ENCODE peak calls at places on chromosomes 16 and 17, in four cellular contexts. T is HS-27A, A is T-helper 9 cell, E is NCI-H2081. W is an unnamed sample.

GRCh38 chr17:76013377-76013932 is 12.8 kb downstream of the CDK3 start:
- DNase-seq in E (no peak), A (no peak), T (no peak), W (no peak)

GRCh38 chr17:78127240-78127887 is 1.2 kb downstream of the TMC6 start:
- DNase-seq in T (no peak), A (peak), E (no peak), W (no peak)

GRCh38 chr16:27860091-27860490 is 203.4 kb downstream of the GSG1L start:
- DNase-seq in T (no peak), A (no peak), E (no peak), W (no peak)

GRCh38 chr17:82710499-82711232 is 5.8 kb upstream of the FN3KRP start:
- DNase-seq in T (no peak), A (no peak), E (no peak), W (no peak)

GRCh38 chr16:50844840-50845239 is 103.0 kb downstream of the CYLD start:
- DNase-seq in E (no peak), T (no peak), A (no peak), W (no peak)

GRCh38 chr17:69733171-69734014 is 318.9 kb downstream of the MAP2K6 start:
- DNase-seq in A (no peak), E (no peak), T (peak), W (peak)

GRCh38 chr16:1082952-1083675 is 10.6 kb downstream of the SSTR5 start:
- DNase-seq in E (no peak), A (no peak), T (no peak), W (peak)

GRCh38 chr16:57541754-57542435 is 548 bp upstream of the ADGRG5 start:
- DNase-seq in A (no peak), E (no peak), T (no peak), W (no peak)

GRCh38 chr16:57764341-57765159 is 29.0 kb downstream of the KATNB1 start:
- DNase-seq in E (no peak), T (peak), A (no peak), W (peak)

GRCh38 chr17:77899494-77899893 is 59.0 kb upstream of the TNRC6C start:
- DNase-seq in E (no peak), T (no peak), A (no peak), W (no peak)

GRCh38 chr16:10080031-10080772 is 102.0 kb downstream of the GRIN2A start:
- DNase-seq in A (no peak), T (no peak), E (no peak), W (peak)

GRCh38 chr17:33142703-33143299 is 150.3 kb downstream of the ASIC2 start:
- DNase-seq in E (no peak), T (no peak), A (no peak), W (peak)